ENCODE peak calls at places on chromosomes 11 and 22, in five cellular contexts. One of them, this sample, is unnamed.

GRCh38 chr11:71093783-71094182 is 158.6 kb downstream of the SHANK2 start:
- DNase-seq in GM23248: no peak
- DNase-seq in HCT116: no peak
- DNase-seq in fibroblast of lung: no peak
- DNase-seq in hepatocyte: no peak
- DNase-seq in this sample: no peak

GRCh38 chr11:122201126-122201525 is 85.1 kb upstream of the BLID start:
- DNase-seq in hepatocyte: no peak
- DNase-seq in HCT116: no peak
- DNase-seq in fibroblast of lung: no peak
- DNase-seq in GM23248: no peak
- DNase-seq in this sample: no peak

GRCh38 chr11:9250139-9250582 is 15.0 kb downstream of the DENND5A start:
- DNase-seq in GM23248: no peak
- DNase-seq in HCT116: no peak
- DNase-seq in fibroblast of lung: no peak
- DNase-seq in hepatocyte: no peak
- DNase-seq in this sample: no peak

GRCh38 chr11:41920374-41920773 is 460.9 kb upstream of the LRRC4C start:
- DNase-seq in GM23248: no peak
- DNase-seq in HCT116: no peak
- DNase-seq in hepatocyte: no peak
- DNase-seq in fibroblast of lung: no peak
- DNase-seq in this sample: no peak

GRCh38 chr11:47105974-47106373 is 70.7 kb downstream of the ARFGAP2 start:
- DNase-seq in hepatocyte: peak; percentile 40
- DNase-seq in fibroblast of lung: no peak
- DNase-seq in GM23248: no peak
- DNase-seq in HCT116: no peak
- DNase-seq in this sample: no peak

GRCh38 chr11:111245425-111245824 is at the start of gene POU2AF2:
- DNase-seq in hepatocyte: no peak
- DNase-seq in fibroblast of lung: no peak
- DNase-seq in HCT116: no peak
- DNase-seq in GM23248: no peak
- DNase-seq in this sample: no peak

GRCh38 chr22:29330753-29331152 is 15.3 kb upstream of the RASL10A start:
- DNase-seq in GM23248: no peak
- DNase-seq in fibroblast of lung: peak; percentile 73
- DNase-seq in HCT116: no peak
- DNase-seq in hepatocyte: no peak
- DNase-seq in this sample: no peak

GRCh38 chr11:68994891-68995280 is 14.1 kb upstream of the MRGPRD start:
- DNase-seq in HCT116: no peak
- DNase-seq in fibroblast of lung: no peak
- DNase-seq in GM23248: no peak
- DNase-seq in hepatocyte: no peak
- DNase-seq in this sample: no peak

GRCh38 chr11:12556155-12556554 is 118.1 kb upstream of the TEAD1 start:
- DNase-seq in fibroblast of lung: peak; percentile 77
- DNase-seq in GM23248: peak; percentile 82
- DNase-seq in HCT116: no peak
- DNase-seq in hepatocyte: no peak
- DNase-seq in this sample: no peak

GRCh38 chr11:85945296-85945695 is 90.1 kb downstream of the CCDC83 start:
- DNase-seq in HCT116: no peak
- DNase-seq in GM23248: no peak
- DNase-seq in hepatocyte: no peak
- DNase-seq in fibroblast of lung: no peak
- DNase-seq in this sample: no peak

GRCh38 chr22:44291265-44292006 is 21.3 kb downstream of the SHISAL1 start:
- DNase-seq in fibroblast of lung: no peak
- DNase-seq in GM23248: peak; percentile 58
- DNase-seq in HCT116: no peak
- DNase-seq in hepatocyte: no peak
- DNase-seq in this sample: no peak

GRCh38 chr11:116860303-116860702 is 22.9 kb upstream of the APOA1 start:
- DNase-seq in fibroblast of lung: no peak
- DNase-seq in hepatocyte: no peak
- DNase-seq in HCT116: no peak
- DNase-seq in GM23248: no peak
- DNase-seq in this sample: no peak

GRCh38 chr11:40683010-40683409 is 776.4 kb downstream of the LRRC4C start:
- DNase-seq in hepatocyte: no peak
- DNase-seq in HCT116: no peak
- DNase-seq in GM23248: no peak
- DNase-seq in fibroblast of lung: no peak
- DNase-seq in this sample: no peak

GRCh38 chr11:11946180-11946579 is 62.2 kb downstream of the DKK3 start:
- DNase-seq in fibroblast of lung: no peak
- DNase-seq in HCT116: no peak
- DNase-seq in GM23248: peak; percentile 79
- DNase-seq in hepatocyte: no peak
- DNase-seq in this sample: no peak

GRCh38 chr11:125070699-125071254 is 7.7 kb downstream of the SLC37A2 start:
- DNase-seq in GM23248: peak; percentile 90
- DNase-seq in hepatocyte: peak; percentile 71
- DNase-seq in HCT116: peak; percentile 39
- DNase-seq in fibroblast of lung: peak; percentile 84
- DNase-seq in this sample: peak; percentile 63

GRCh38 chr22:45608763-45609180 is 62.9 kb upstream of the ATXN10 start:
- DNase-seq in fibroblast of lung: peak; percentile 43
- DNase-seq in GM23248: peak; percentile 94
- DNase-seq in hepatocyte: no peak
- DNase-seq in HCT116: peak; percentile 48
- DNase-seq in this sample: peak; percentile 55

GRCh38 chr11:118622376-118623290 is 15.2 kb downstream of the PHLDB1 start:
- DNase-seq in HCT116: peak; percentile 68
- DNase-seq in GM23248: peak; percentile 96
- DNase-seq in fibroblast of lung: peak; percentile 63
- DNase-seq in hepatocyte: no peak
- DNase-seq in this sample: peak; percentile 88

GRCh38 chr22:37139762-37140161 is 10.0 kb downstream of the IL2RB start:
- DNase-seq in HCT116: no peak
- DNase-seq in hepatocyte: no peak
- DNase-seq in fibroblast of lung: no peak
- DNase-seq in GM23248: no peak
- DNase-seq in this sample: no peak

GRCh38 chr11:114182471-114182968 is 113.7 kb upstream of the NNMT start:
- DNase-seq in hepatocyte: no peak
- DNase-seq in GM23248: no peak
- DNase-seq in fibroblast of lung: no peak
- DNase-seq in HCT116: no peak
- DNase-seq in this sample: no peak

GRCh38 chr11:76723142-76723541 is 52.6 kb upstream of the LRRC32 start:
- DNase-seq in HCT116: no peak
- DNase-seq in GM23248: no peak
- DNase-seq in hepatocyte: no peak
- DNase-seq in fibroblast of lung: no peak
- DNase-seq in this sample: no peak

GRCh38 chr11:16336721-16337120 is 19.6 kb downstream of the SOX6 start:
- DNase-seq in HCT116: no peak
- DNase-seq in hepatocyte: no peak
- DNase-seq in fibroblast of lung: no peak
- DNase-seq in GM23248: no peak
- DNase-seq in this sample: no peak
- H3K4me1 ChIP-seq in HCT116: no peaks in the 10 kb centered on the region
- H3K4me1 ChIP-seq in hepatocyte: peaks cover 12% of the 10 kb centered on the region
- H3K4me1 ChIP-seq in fibroblast of lung: no peaks in the 10 kb centered on the region
- H3K4me1 ChIP-seq in GM23248: no peaks in the 10 kb centered on the region
- H3K4me1 ChIP-seq in this sample: no peaks in the 10 kb centered on the region

DNA sequence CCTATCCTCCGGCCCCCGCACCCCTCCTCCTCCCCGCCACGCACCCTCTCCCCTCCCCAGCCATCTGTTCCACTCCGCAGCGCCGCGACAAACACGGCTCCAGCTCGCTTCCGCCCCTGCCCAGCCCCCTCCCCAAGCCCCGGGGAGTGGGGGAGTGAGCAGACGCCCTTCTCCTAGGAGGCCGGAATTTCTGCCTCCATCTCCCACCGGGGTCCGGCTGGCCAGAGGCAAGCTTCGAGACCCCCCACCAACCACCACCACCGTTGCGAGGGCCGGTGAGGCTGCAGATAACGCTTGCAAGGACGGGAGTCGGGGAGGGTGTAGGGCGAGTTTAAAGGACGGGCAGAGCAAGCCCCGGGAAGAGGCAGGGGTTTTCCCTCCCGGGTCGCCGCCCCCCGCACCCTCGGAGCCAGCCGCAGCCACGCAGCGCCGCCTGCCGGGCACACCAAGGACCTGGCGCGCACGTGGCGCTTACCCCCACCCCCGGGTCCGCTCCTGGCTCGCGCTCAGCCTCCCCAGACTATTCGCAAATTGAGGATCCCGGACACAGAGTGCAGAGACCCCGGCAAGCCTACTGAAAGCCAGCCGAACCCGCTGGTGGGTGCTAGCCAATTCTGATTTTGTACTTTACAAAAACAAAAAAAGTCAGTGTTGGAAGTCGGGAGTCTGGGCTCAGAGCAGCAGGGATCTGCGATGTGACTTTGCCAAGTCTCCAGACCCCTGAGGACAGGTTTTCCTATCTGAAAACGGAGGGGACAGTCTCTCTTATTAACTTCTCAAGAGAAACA is 22.6 kb downstream of the RTN4RL2 start:
- DNase-seq in fibroblast of lung: no peak
- DNase-seq in hepatocyte: peak; percentile 81
- DNase-seq in GM23248: peak; percentile 74
- DNase-seq in HCT116: no peak
- DNase-seq in this sample: peak; percentile 45
- TF ChIP-seq EZH2 in fibroblast of lung: no peak
- TF ChIP-seq EZH2 in hepatocyte: peak; percentile 29
- TF ChIP-seq EZH2 in GM23248: no peak
- TF ChIP-seq EZH2 in HCT116: no peak
- TF ChIP-seq EZH2 in this sample: peak; percentile 69

GRCh38 chr22:21669026-21669425 is 3.2 kb downstream of the PPIL2 start:
- DNase-seq in HCT116: no peak
- DNase-seq in hepatocyte: no peak
- DNase-seq in fibroblast of lung: no peak
- DNase-seq in GM23248: no peak
- DNase-seq in this sample: peak; percentile 37
- H3K27ac ChIP-seq in HCT116: no peak overlapping the region
- H3K27ac ChIP-seq in hepatocyte: peak overlapping the region; percentile 56
- H3K27ac ChIP-seq in fibroblast of lung: no peak overlapping the region
- H3K27ac ChIP-seq in GM23248: no peak overlapping the region
- H3K27ac ChIP-seq in this sample: no peak overlapping the region

GRCh38 chr11:73333173-73333572 is 25.1 kb downstream of the ARHGEF17 start:
- DNase-seq in HCT116: no peak
- DNase-seq in hepatocyte: no peak
- DNase-seq in GM23248: no peak
- DNase-seq in fibroblast of lung: no peak
- DNase-seq in this sample: no peak

GRCh38 chr11:73333626-73334199 is 25.6 kb downstream of the ARHGEF17 start:
- DNase-seq in GM23248: no peak
- DNase-seq in HCT116: no peak
- DNase-seq in hepatocyte: no peak
- DNase-seq in fibroblast of lung: no peak
- DNase-seq in this sample: no peak

GRCh38 chr11:73335204-73335923 is 27.3 kb downstream of the ARHGEF17 start:
- DNase-seq in fibroblast of lung: peak; percentile 82
- DNase-seq in hepatocyte: peak; percentile 87
- DNase-seq in GM23248: peak; percentile 77
- DNase-seq in HCT116: peak; percentile 33
- DNase-seq in this sample: peak; percentile 90

GRCh38 chr11:73331138-73331916 is 23.3 kb downstream of the ARHGEF17 start:
- DNase-seq in hepatocyte: peak; percentile 88
- DNase-seq in HCT116: no peak
- DNase-seq in fibroblast of lung: peak; percentile 70
- DNase-seq in GM23248: no peak
- DNase-seq in this sample: no peak

DNA sequence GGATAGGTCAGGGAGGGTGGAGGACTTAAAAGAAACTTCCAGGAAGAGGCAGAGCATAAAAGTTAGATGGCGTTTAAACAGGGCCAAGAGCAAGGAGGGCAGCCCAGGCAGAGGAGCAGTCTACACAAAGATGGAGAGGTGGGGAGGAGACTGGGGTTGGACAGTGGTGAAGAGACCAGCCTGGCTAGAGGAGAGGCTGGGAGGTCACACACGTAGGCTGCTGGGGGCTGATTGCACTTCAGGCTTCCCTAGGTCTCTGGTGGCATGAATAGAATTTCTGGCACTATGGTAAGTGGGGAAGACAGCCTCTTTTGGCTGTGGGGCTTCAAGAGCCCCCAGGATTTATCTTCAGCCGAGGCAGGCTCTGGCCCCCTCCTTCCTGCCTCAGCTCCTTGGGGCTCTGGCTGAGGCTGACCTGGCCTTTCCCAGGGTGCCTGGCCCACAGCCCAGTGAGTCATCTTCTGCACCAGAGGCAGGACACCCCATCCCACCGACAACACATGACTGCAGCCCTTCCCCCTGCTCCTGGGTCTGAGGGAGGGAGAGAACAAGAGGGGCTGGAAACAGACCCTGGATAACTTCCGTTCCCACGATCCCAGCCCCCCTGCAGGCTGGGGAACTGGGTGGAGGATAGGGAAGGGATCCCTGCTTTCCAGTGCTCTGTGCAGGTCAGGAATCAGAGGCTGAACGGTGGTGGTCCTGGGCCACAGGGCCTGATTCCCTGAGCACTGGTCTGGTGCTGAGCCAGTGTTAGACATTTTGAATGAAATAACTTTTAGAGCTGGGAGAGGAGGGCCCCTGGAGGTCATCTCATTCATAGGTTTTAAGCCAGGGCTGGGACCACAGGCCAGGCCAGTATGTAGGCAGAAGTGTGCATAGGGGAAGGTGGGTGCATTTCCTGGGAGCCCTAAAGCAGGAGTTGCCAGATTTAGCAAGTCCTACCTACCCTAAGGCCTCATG is 26.4 kb downstream of the ARHGEF17 start:
- DNase-seq in hepatocyte: peak; percentile 80
- DNase-seq in HCT116: peak; percentile 15
- DNase-seq in fibroblast of lung: peak; percentile 89
- DNase-seq in GM23248: peak; percentile 86
- DNase-seq in this sample: peak; percentile 80
- H3K4me1 ChIP-seq in hepatocyte: peaks cover 58% of the 10 kb centered on the region
- H3K4me1 ChIP-seq in HCT116: peaks cover 44% of the 10 kb centered on the region
- H3K4me1 ChIP-seq in fibroblast of lung: peaks cover 53% of the 10 kb centered on the region
- H3K4me1 ChIP-seq in GM23248: peaks cover 49% of the 10 kb centered on the region
- H3K4me1 ChIP-seq in this sample: peaks cover 20% of the 10 kb centered on the region

GRCh38 chr11:107590460-107591097 is 368 bp upstream of the ELMOD1 start:
- DNase-seq in HCT116: no peak
- DNase-seq in GM23248: peak; percentile 11
- DNase-seq in hepatocyte: no peak
- DNase-seq in fibroblast of lung: no peak
- DNase-seq in this sample: peak; percentile 1
- TF ChIP-seq EZH2 in HCT116: no peak
- TF ChIP-seq EZH2 in GM23248: no peak
- TF ChIP-seq EZH2 in hepatocyte: no peak
- TF ChIP-seq EZH2 in fibroblast of lung: no peak
- TF ChIP-seq EZH2 in this sample: no peak

GRCh38 chr22:46732041-46732379 is 6.0 kb downstream of the CERK start:
- DNase-seq in GM23248: no peak
- DNase-seq in fibroblast of lung: no peak
- DNase-seq in HCT116: no peak
- DNase-seq in hepatocyte: no peak
- DNase-seq in this sample: no peak

GRCh38 chr22:46731246-46732040 is 6.6 kb downstream of the CERK start:
- DNase-seq in HCT116: no peak
- DNase-seq in hepatocyte: peak; percentile 65
- DNase-seq in GM23248: peak; percentile 33
- DNase-seq in fibroblast of lung: no peak
- DNase-seq in this sample: no peak

GRCh38 chr22:46728470-46728869 is 9.6 kb downstream of the CERK start:
- DNase-seq in fibroblast of lung: no peak
- DNase-seq in HCT116: no peak
- DNase-seq in hepatocyte: peak; percentile 37
- DNase-seq in GM23248: no peak
- DNase-seq in this sample: no peak

GRCh38 chr22:46732513-46732912 is 5.5 kb downstream of the CERK start:
- DNase-seq in fibroblast of lung: no peak
- DNase-seq in hepatocyte: no peak
- DNase-seq in GM23248: no peak
- DNase-seq in HCT116: no peak
- DNase-seq in this sample: no peak

GRCh38 chr22:46730568-46731245 is 7.3 kb downstream of the CERK start:
- DNase-seq in HCT116: no peak
- DNase-seq in GM23248: no peak
- DNase-seq in hepatocyte: peak; percentile 57
- DNase-seq in fibroblast of lung: no peak
- DNase-seq in this sample: no peak
- H3K27ac ChIP-seq in HCT116: peak overlapping the region; percentile 11
- H3K27ac ChIP-seq in GM23248: no peak overlapping the region
- H3K27ac ChIP-seq in hepatocyte: peak overlapping the region; percentile 48
- H3K27ac ChIP-seq in fibroblast of lung: no peak overlapping the region
- H3K27ac ChIP-seq in this sample: no peak overlapping the region